ENCODE peak calls at places on chromosomes 7 and 10, in eight cellular contexts. E is T-helper 1 cell; P is stimulated activated CD4-positive, alpha-beta T cell treated with anti-CD3 and anti-CD28 coated beads, Interleukin-12 subunit alpha, Interleukin-12 subunit beta, amount 100 ng/mL, for 4 hours; T is GM23338; Q is NCI-H1092; B is activated T-cell treated with anti-CD3 and anti-CD28 coated beads for 48 hours; Z is AG08395; M is caudate nucleus. X is an unnamed sample.

GRCh38 chr7:106767073-106767472 is 98.0 kb upstream of the PIK3CG start:
- DNase-seq in Z (no peak), B (no peak), E (no peak), P (no peak), T (no peak), Q (no peak), M (no peak), X (no peak)

GRCh38 chr7:122132341-122132740 is 11.7 kb downstream of the AASS start:
- DNase-seq in E (no peak), P (no peak), Z (peak), Q (no peak), M (no peak), T (no peak), B (no peak), X (no peak)

GRCh38 chr10:73218466-73219191 is 28.4 kb downstream of the DNAJC9 start:
- DNase-seq in Q (no peak), T (peak), E (no peak), P (no peak), B (no peak), Z (peak), M (no peak), X (no peak)

GRCh38 chr7:123727071-123727837 is 21.5 kb downstream of the WASL start:
- DNase-seq in E (no peak), T (no peak), B (no peak), M (no peak), P (no peak), Z (peak), Q (no peak), X (no peak)

GRCh38 chr7:155643804-155644177 is 670 bp upstream of the RBM33 start:
- DNase-seq in Q (no peak), P (no peak), Z (peak), B (no peak), E (no peak), T (no peak), M (no peak), X (no peak)

GRCh38 chr7:557556-557877 is 37.9 kb upstream of the PDGFA start:
- DNase-seq in B (no peak), P (no peak), Z (no peak), T (no peak), Q (no peak), E (no peak), M (no peak), X (no peak)

GRCh38 chr10:73517166-73517888 is 21.5 kb upstream of the PPP3CB start:
- DNase-seq in E (no peak), B (no peak), Z (no peak), T (no peak), P (no peak), M (no peak), Q (no peak), X (no peak)

GRCh38 chr10:1712314-1712713 is 25.0 kb downstream of the ADARB2 start:
- DNase-seq in B (no peak), T (no peak), P (no peak), Q (no peak), M (no peak), E (no peak), Z (no peak), X (no peak)

GRCh38 chr10:31467791-31468535 is 148.9 kb downstream of the ZEB1 start:
- DNase-seq in P (no peak), Q (no peak), B (no peak), Z (no peak), E (peak), T (peak), M (no peak), X (no peak)

GRCh38 chr7:139749545-139749944 is 28.3 kb downstream of the HIPK2 start:
- DNase-seq in B (no peak), P (no peak), Z (no peak), T (no peak), E (no peak), M (no peak), Q (peak), X (no peak)

GRCh38 chr10:28036587-28036986 is 37.7 kb upstream of the ODAD2 start:
- DNase-seq in Q (no peak), M (no peak), E (no peak), P (no peak), B (no peak), Z (no peak), T (no peak), X (no peak)

GRCh38 chr10:103612462-103613365 is 119.2 kb downstream of the NEURL1 start:
- DNase-seq in Z (peak), M (peak), Q (no peak), P (no peak), B (no peak), T (no peak), E (no peak), X (no peak)

GRCh38 chr7:90828601-90829000 is 232.5 kb downstream of the CDK14 start:
- DNase-seq in Q (no peak), P (no peak), E (no peak), T (no peak), Z (no peak), B (no peak), M (no peak), X (no peak)

GRCh38 chr7:77687100-77687746 is 9.0 kb upstream of the RSBN1L start:
- DNase-seq in T (no peak), E (no peak), M (no peak), B (no peak), P (no peak), Z (peak), Q (no peak), X (no peak)

GRCh38 chr7:108142675-108143259 is 12.6 kb upstream of the LAMB4 start:
- DNase-seq in T (no peak), M (no peak), E (no peak), P (no peak), Z (no peak), Q (no peak), B (no peak), X (no peak)

GRCh38 chr10:131186547-131187253 is 124.8 kb downstream of the TCERG1L start:
- DNase-seq in T (no peak), E (no peak), Z (no peak), Q (no peak), M (no peak), P (no peak), B (no peak), X (no peak)

GRCh38 chr10:53387546-53387945 is 615.0 kb upstream of the MBL2 start:
- DNase-seq in M (no peak), Q (no peak), E (no peak), P (no peak), B (no peak), T (no peak), Z (no peak), X (no peak)

GRCh38 chr10:117631276-117632151 is 89.0 kb downstream of the EMX2 start:
- DNase-seq in E (no peak), T (no peak), Z (no peak), B (no peak), P (no peak), M (peak), Q (no peak), X (no peak)

GRCh38 chr7:68892211-68892610 is 706.1 kb upstream of the AUTS2 start:
- DNase-seq in E (no peak), Z (peak), T (no peak), M (no peak), Q (no peak), B (no peak), P (no peak), X (no peak)

GRCh38 chr7:101496017-101496416 is 133.1 kb downstream of the MYL10 start:
- DNase-seq in E (no peak), T (no peak), P (no peak), Q (no peak), B (no peak), M (no peak), Z (no peak), X (no peak)

X was measured in stimulated activated naive B cell treated with anti-CD40 and anti-IgM and Interleukin-4, amounts not matched to agents 10 μg/mL and 1 μg/mL and 100 μg/mL, for 72 hours.